ENCODE peak calls at places on chromosomes 5 and 9, in nine cellular contexts. P is spleen, N is mammary epithelial cell, U is SK-N-SH, Y is IMR-90, G is ovary, M is psoas muscle, W is fibroblast of lung, A is dorsolateral prefrontal cortex. T is an unnamed sample.

GRCh38 chr9:91207889-91208651 is 153.6 kb downstream of the AUH start:
- DNase-seq in M (no peak), G (no peak), Y (peak), N (peak), P (no peak), W (peak), U (no peak), A (no peak), T (no peak)

GRCh38 chr5:73912755-73913365 is 286.9 kb downstream of the ARHGEF28 start:
- DNase-seq in P (no peak), N (no peak), Y (peak), G (no peak), M (no peak), U (no peak), W (peak), A (no peak), T (peak)

GRCh38 chr9:19184144-19184917 is 46.2 kb upstream of the DENND4C start:
- DNase-seq in P (peak), W (peak), M (peak), Y (peak), A (peak), N (peak), G (peak), U (peak), T (no peak)

GRCh38 chr5:55226027-55226933 is 835 bp downstream of the MCIDAS start:
- DNase-seq in G (peak), A (no peak), U (peak), N (peak), Y (peak), P (peak), M (no peak), W (peak), T (no peak)

GRCh38 chr5:95631991-95632675 is 12.2 kb downstream of the GPR150 start:
- DNase-seq in P (no peak), M (no peak), G (no peak), W (peak), N (peak), Y (peak), A (no peak), U (no peak), T (no peak)

GRCh38 chr9:126331964-126332748 is 5.5 kb downstream of the MVB12B start:
- DNase-seq in G (no peak), W (no peak), U (peak), M (no peak), N (no peak), P (no peak), A (no peak), Y (no peak), T (peak)

GRCh38 chr9:130607640-130608420 is 28.5 kb downstream of the FUBP3 start:
- DNase-seq in N (no peak), P (no peak), W (peak), G (no peak), M (no peak), Y (peak), A (peak), U (no peak), T (no peak)

GRCh38 chr9:80074439-80074838 is 502.7 kb downstream of the TLE4 start:
- DNase-seq in N (no peak), M (peak), G (peak), U (no peak), P (no peak), W (no peak), A (no peak), Y (no peak), T (peak)

GRCh38 chr5:1792842-1793266 is 6.8 kb downstream of the MRPL36 start:
- DNase-seq in Y (peak), W (peak), G (no peak), U (no peak), M (no peak), N (peak), P (peak), A (no peak), T (no peak)

GRCh38 chr5:135047347-135047695 is 13.3 kb upstream of the PITX1 start:
- DNase-seq in G (no peak), N (no peak), U (no peak), P (no peak), W (no peak), A (no peak), M (peak), Y (no peak), T (no peak)

GRCh38 chr5:58248221-58248620 is 211.7 kb downstream of the PLK2 start:
- DNase-seq in G (no peak), M (no peak), N (no peak), W (no peak), P (no peak), A (no peak), Y (no peak), U (no peak), T (no peak)

GRCh38 chr5:115968770-115969169 is 6.5 kb downstream of the LVRN start:
- DNase-seq in U (no peak), M (no peak), N (no peak), W (no peak), Y (no peak), A (no peak), G (no peak), P (no peak), T (no peak)

GRCh38 chr5:10518352-10518751 is 45.5 kb upstream of the ANKRD33B start:
- DNase-seq in N (peak), A (no peak), W (peak), G (no peak), M (no peak), P (no peak), U (no peak), Y (peak), T (no peak)

GRCh38 chr5:143456952-143457547 is 53.6 kb upstream of the NR3C1 start:
- DNase-seq in M (no peak), G (no peak), Y (peak), A (no peak), W (peak), U (no peak), P (no peak), N (peak), T (no peak)

GRCh38 chr9:36029765-36030528 is 6.8 kb upstream of the RECK start:
- DNase-seq in N (peak), W (peak), M (no peak), A (no peak), Y (peak), P (no peak), G (no peak), U (no peak), T (no peak)

GRCh38 chr5:131104169-131104775 is 60.8 kb downstream of the HINT1 start:
- DNase-seq in U (no peak), P (no peak), A (no peak), M (no peak), G (no peak), W (peak), N (peak), Y (no peak), T (no peak)

GRCh38 chr5:151682240-151682639 is 4.5 kb downstream of the SPARC start:
- DNase-seq in Y (no peak), P (no peak), M (no peak), W (peak), A (no peak), G (no peak), N (no peak), U (no peak), T (no peak)

GRCh38 chr9:6121707-6122106 is 93.9 kb upstream of the IL33 start:
- DNase-seq in W (no peak), U (no peak), G (no peak), N (no peak), M (no peak), A (no peak), P (no peak), Y (no peak), T (no peak)

GRCh38 chr5:132010645-132011560 is 555 bp downstream of the ACSL6 start:
- DNase-seq in N (no peak), G (no peak), Y (no peak), P (no peak), U (no peak), A (no peak), M (peak), W (no peak), T (no peak)

GRCh38 chr9:132447346-132447745 is 37.3 kb downstream of the CFAP77 start:
- DNase-seq in N (no peak), P (no peak), U (peak), Y (no peak), A (no peak), M (no peak), G (no peak), W (no peak), T (no peak)

GRCh38 chr9:83199240-83199639 is 136.3 kb upstream of the RASEF start:
- DNase-seq in P (no peak), G (peak), W (peak), U (peak), A (peak), Y (peak), N (peak), M (no peak), T (peak)

GRCh38 chr9:89595646-89596045 is 9.2 kb upstream of the GADD45G start:
- DNase-seq in U (no peak), A (no peak), P (no peak), G (no peak), Y (no peak), M (no peak), N (no peak), W (no peak), T (no peak)

GRCh38 chr5:135320718-135321484 is 78.1 kb downstream of the MACROH2A1 start:
- DNase-seq in Y (no peak), N (no peak), U (no peak), P (peak), W (no peak), G (no peak), M (no peak), A (no peak), T (no peak)

GRCh38 chr9:117413346-117414219 is 1.3 kb downstream of the ASTN2 start:
- DNase-seq in P (no peak), M (no peak), A (no peak), N (peak), W (no peak), U (peak), G (no peak), Y (no peak), T (no peak)

GRCh38 chr9:89635007-89635742 is 30.4 kb downstream of the GADD45G start:
- DNase-seq in W (peak), M (no peak), A (no peak), U (no peak), G (no peak), Y (peak), N (peak), P (peak), T (no peak)

GRCh38 chr5:176560364-176560763 is 11.2 kb downstream of the CDHR2 start:
- DNase-seq in P (no peak), M (no peak), U (no peak), A (no peak), W (no peak), Y (no peak), N (no peak), G (no peak), T (no peak)

GRCh38 chr5:19319252-19319651 is 668.7 kb downstream of the CDH18 start:
- DNase-seq in U (no peak), W (no peak), M (no peak), P (no peak), G (no peak), Y (no peak), A (no peak), N (no peak), T (no peak)

GRCh38 chr5:150479416-150479815 is 28.5 kb upstream of the NDST1 start:
- DNase-seq in A (no peak), P (no peak), U (no peak), G (no peak), W (no peak), N (no peak), M (no peak), Y (no peak), T (no peak)

GRCh38 chr5:10760976-10761841 is at the start of gene DAP:
- DNase-seq in N (peak), U (peak), M (peak), W (peak), G (peak), P (peak), Y (peak), A (peak), T (no peak)

GRCh38 chr9:30075451-30076199 is 2308.8 kb upstream of the ACO1 start:
- DNase-seq in G (no peak), W (no peak), Y (no peak), N (peak), M (no peak), P (no peak), A (no peak), U (no peak), T (no peak)

GRCh38 chr5:168015506-168015905 is 275.9 kb upstream of the WWC1 start:
- DNase-seq in W (peak), N (no peak), U (no peak), G (no peak), Y (peak), M (no peak), P (no peak), A (no peak), T (no peak)

GRCh38 chr5:43711496-43711895 is 108.5 kb downstream of the NNT start:
- DNase-seq in P (no peak), W (peak), G (no peak), U (no peak), N (peak), M (no peak), A (no peak), Y (peak), T (no peak)

GRCh38 chr9:83034587-83034986 is 28.4 kb downstream of the RASEF start:
- DNase-seq in P (no peak), N (peak), M (no peak), W (peak), G (no peak), U (no peak), Y (peak), A (no peak), T (no peak)

GRCh38 chr5:143262393-143263174 is 140.9 kb downstream of the NR3C1 start:
- DNase-seq in M (no peak), Y (peak), W (peak), G (no peak), U (no peak), A (no peak), N (peak), P (no peak), T (no peak)

GRCh38 chr9:81083062-81083461 is 606.3 kb downstream of the TLE1 start:
- DNase-seq in W (peak), N (no peak), G (no peak), A (no peak), Y (peak), U (peak), P (no peak), M (no peak), T (no peak)

GRCh38 chr5:179802207-179802883 is 4.3 kb downstream of the MGAT4B start:
- DNase-seq in A (no peak), Y (no peak), M (peak), G (peak), U (no peak), W (no peak), P (peak), N (no peak), T (no peak)

GRCh38 chr9:116791314-116791713 is 104.2 kb downstream of the TRIM32 start:
- DNase-seq in A (no peak), M (no peak), P (no peak), G (no peak), Y (peak), U (no peak), N (no peak), W (no peak), T (no peak)

DNA sequence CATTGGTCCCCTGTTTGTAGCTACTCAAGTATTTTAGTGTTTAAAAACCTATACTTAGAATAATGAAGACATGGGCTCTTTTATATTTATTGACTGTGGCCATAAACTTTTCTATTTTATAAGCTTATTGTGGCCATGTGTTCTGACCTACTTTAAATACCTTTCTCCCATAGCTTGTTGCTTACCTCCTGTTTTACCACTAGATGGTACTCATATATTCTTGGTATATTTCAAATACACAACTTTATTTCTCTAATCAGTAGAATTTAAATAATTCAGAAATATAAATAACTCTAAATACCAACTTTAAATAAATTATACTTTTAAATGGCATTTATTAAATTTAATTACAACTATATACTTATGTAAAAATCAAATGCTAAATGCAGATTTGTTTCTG is 498.0 kb downstream of the PRDM9 start:
- DNase-seq in G (no peak), M (no peak), Y (no peak), P (no peak), U (no peak), W (no peak), N (no peak), A (no peak), T (no peak)
- H3K4me3 ChIP-seq in G (no peak), M (no peak), Y (no peak), P (no peak), U (no peak), W (no peak), N (no peak), A (no peak), T (no peak)

DNA sequence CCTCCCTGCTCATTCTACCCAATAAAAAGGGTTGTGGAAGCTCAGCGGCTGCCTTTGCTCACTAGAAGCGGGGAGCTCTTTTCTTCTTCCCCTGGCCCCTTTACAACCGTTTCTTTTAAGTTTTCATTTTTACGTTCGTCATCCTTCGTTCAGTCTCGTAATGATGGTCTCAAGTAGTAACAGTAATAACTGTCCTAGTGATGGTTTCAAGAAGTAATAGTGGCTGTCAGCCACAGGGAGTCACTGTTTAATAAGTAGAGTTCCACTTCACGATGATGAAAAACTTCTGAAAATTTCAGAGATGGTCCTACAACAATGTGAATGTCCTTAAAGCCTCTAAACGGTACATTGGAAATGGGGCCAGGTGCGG is 6.2 kb downstream of the UGT3A2 start:
- DNase-seq in U (no peak), G (no peak), Y (no peak), M (no peak), W (no peak), A (no peak), N (no peak), P (no peak), T (no peak)
- TF ChIP-seq CTCF in U (peak), G (no peak), Y (peak), M (no peak), W (no peak), A (no peak), N (no peak), P (no peak), T (peak)

GRCh38 chr5:6730407-6730806 is 17.2 kb downstream of the TENT4A start:
- DNase-seq in U (no peak), A (no peak), M (no peak), W (no peak), P (peak), Y (no peak), G (no peak), N (no peak), T (no peak)
- H3K4me3 ChIP-seq in U (no peak), A (no peak), M (no peak), W (no peak), P (no peak), Y (no peak), G (no peak), N (no peak), T (no peak)

DNA sequence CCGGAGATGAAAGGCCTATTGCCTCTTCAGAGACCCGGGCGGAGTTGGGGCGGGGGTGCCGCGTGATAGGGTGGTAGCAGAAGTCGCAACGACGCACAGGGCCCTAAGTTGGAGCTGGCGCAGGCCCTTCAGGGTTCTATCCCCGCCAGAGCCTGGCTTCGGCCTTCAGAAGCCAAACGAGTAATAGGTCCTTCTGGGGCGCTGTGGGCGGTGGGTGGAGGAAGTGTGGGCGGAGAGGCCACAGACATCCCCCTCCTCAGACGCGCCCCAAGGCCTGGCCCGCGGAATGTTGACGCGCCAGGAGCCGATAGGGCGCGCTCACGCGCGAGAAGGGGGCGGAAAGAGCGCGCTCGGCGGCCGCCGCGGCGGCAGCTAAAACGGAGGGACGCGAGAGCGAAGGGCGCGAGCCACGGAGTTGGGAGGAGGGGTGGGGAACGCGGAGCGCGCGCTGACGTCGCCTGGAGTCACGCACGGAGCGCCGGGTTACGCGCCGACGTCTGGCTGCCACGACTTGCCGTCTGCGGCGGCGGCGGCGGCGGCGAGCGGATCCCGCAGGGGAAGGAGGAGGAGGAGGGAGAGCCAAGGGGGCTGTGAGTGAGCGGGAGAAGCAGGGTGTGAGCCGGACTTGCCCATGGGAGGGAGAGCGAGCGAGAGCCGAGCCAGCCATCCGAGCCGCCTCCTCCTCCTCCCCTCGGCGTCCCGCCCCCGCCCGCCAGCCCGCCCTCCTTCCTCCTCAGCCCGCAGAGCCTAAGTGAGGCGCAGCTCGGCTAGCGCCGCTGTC is 6.4 kb upstream of the PURA start:
- DNase-seq in W (peak), A (peak), U (peak), Y (peak), P (peak), N (peak), G (peak), M (peak), T (peak)
- TF ChIP-seq CTCF in W (no peak), A (peak), U (peak), Y (peak), P (peak), N (peak), G (peak), M (no peak), T (peak)

T was measured in LNCaP clone FGC.